ENCODE peak calls at places on chromosomes 3 and 15, in nine cellular contexts. E is AG10803; S is caudate nucleus; J is NCI-H1930; Q is left lobe of liver; A is T-helper 2 cell; O is stimulated activated CD8-positive, alpha-beta memory T cell treated with anti-CD3 and anti-CD28 coated beads, Interleukin-4, amount 100 ng/mL, for 1 hour; M is RWPE1; W is stimulated activated CD4-positive, alpha-beta T cell treated with anti-CD3 and anti-CD28 coated beads, Interleukin-4, amount 100 ng/mL, for 48 hours. B is an unnamed sample.

GRCh38 chr3:147421184-147421912 is 12.2 kb downstream of the ZIC1 start:
- DNase-seq in S (no peak), J (no peak), A (no peak), E (no peak), O (no peak), Q (no peak), M (no peak), W (no peak), B (no peak)

GRCh38 chr3:69724722-69725435 is 14.4 kb upstream of the MITF start:
- DNase-seq in S (no peak), O (no peak), J (no peak), E (no peak), M (no peak), W (no peak), A (no peak), Q (no peak), B (no peak)

GRCh38 chr15:33064878-33065277 is 129.6 kb downstream of the FMN1 start:
- DNase-seq in Q (no peak), E (peak; percentile 78), A (no peak), S (no peak), W (no peak), J (no peak), O (no peak), M (no peak), B (no peak)

GRCh38 chr15:85661859-85662258 is 132.9 kb downstream of the KLHL25 start:
- DNase-seq in M (no peak), Q (no peak), S (no peak), E (no peak), A (no peak), W (no peak), O (no peak), J (no peak), B (no peak)

GRCh38 chr3:117105650-117106049 is 396.1 kb downstream of the TUSC7 start:
- DNase-seq in M (no peak), Q (no peak), A (no peak), S (no peak), E (peak; percentile 53), W (no peak), J (no peak), O (no peak), B (no peak)

GRCh38 chr3:99578339-99578970 is 59.9 kb upstream of the COL8A1 start:
- DNase-seq in E (no peak), A (no peak), W (no peak), Q (no peak), J (no peak), S (no peak), O (no peak), M (no peak), B (no peak)

GRCh38 chr3:193978446-193978845 is 157.5 kb upstream of the HES1 start:
- DNase-seq in J (no peak), A (no peak), E (no peak), M (no peak), W (no peak), O (no peak), Q (no peak), S (no peak), B (no peak)

GRCh38 chr15:70316059-70316600 is 218.4 kb upstream of the TLE3 start:
- DNase-seq in W (no peak), A (no peak), J (no peak), E (peak; percentile 33), O (no peak), M (no peak), S (peak; percentile 26), Q (no peak), B (no peak)

GRCh38 chr3:54320376-54320775 is 198.0 kb downstream of the CACNA2D3 start:
- DNase-seq in Q (no peak), W (no peak), E (no peak), M (no peak), S (no peak), O (no peak), A (no peak), J (no peak), B (no peak)

GRCh38 chr3:25259871-25260270 is 168.2 kb upstream of the RARB start:
- DNase-seq in O (no peak), E (no peak), M (no peak), W (no peak), A (no peak), J (no peak), Q (no peak), S (peak; percentile 13), B (no peak)

GRCh38 chr3:56042326-56042951 is 425.8 kb downstream of the ERC2 start:
- DNase-seq in W (no peak), E (peak; percentile 63), M (peak; percentile 28), S (peak; percentile 4), J (no peak), O (no peak), Q (no peak), A (no peak), B (no peak)

GRCh38 chr3:178001670-178002101 is 534.5 kb upstream of the KCNMB2 start:
- DNase-seq in O (no peak), A (no peak), S (no peak), Q (no peak), W (peak; percentile 13), E (no peak), M (no peak), J (no peak), B (no peak)

GRCh38 chr15:67736810-67737209 is 88.5 kb upstream of the SKOR1 start:
- DNase-seq in W (no peak), Q (no peak), M (no peak), E (no peak), O (no peak), A (no peak), S (no peak), J (no peak), B (no peak)

GRCh38 chr3:32453346-32453745 is 49.3 kb downstream of the CMTM6 start:
- DNase-seq in E (peak; percentile 66), W (no peak), A (no peak), M (no peak), Q (no peak), S (no peak), J (no peak), O (no peak), B (no peak)

GRCh38 chr3:195893121-195893449 is 15.3 kb downstream of the TNK2 start:
- DNase-seq in A (no peak), M (no peak), S (peak; percentile 87), Q (peak; percentile 85), E (no peak), J (no peak), W (no peak), O (no peak), B (no peak)

GRCh38 chr3:111801697-111802655 is 57.1 kb upstream of the PHLDB2 start:
- DNase-seq in E (peak; percentile 93), J (no peak), A (no peak), S (no peak), Q (no peak), M (peak; percentile 39), W (no peak), O (no peak), B (no peak)

GRCh38 chr3:33060609-33061337 is 36.2 kb downstream of the GLB1 start:
- DNase-seq in A (peak; percentile 67), Q (no peak), M (no peak), W (peak; percentile 69), S (no peak), J (no peak), E (no peak), O (peak; percentile 38), B (no peak)

GRCh38 chr3:154967090-154967489 is 113.0 kb upstream of the MME start:
- DNase-seq in Q (no peak), S (no peak), A (no peak), M (no peak), J (no peak), O (no peak), W (no peak), E (peak; percentile 65), B (no peak)